ENCODE peak calls at places on chromosomes 13 and 19, in five cellular contexts. V is OCI-LY7; U is CD8-positive, alpha-beta T cell; E is tibial nerve; L is cardiac muscle cell. G is an unnamed sample. For H3K4me1 and H3K36me3, the result is how much of the 10 kb centered on the place peaks cover.

GRCh38 chr19:39430675-39431593 is 4.8 kb downstream of the RPS16 start:
- DNase-seq in V (peak), U (peak), E (no peak), L (no peak), G (peak)

GRCh38 chr19:17255150-17255621 is 9.4 kb downstream of the USHBP1 start:
- DNase-seq in V (no peak), U (no peak), E (no peak), L (no peak), G (no peak)

GRCh38 chr19:11096210-11096841 is 7.1 kb downstream of the LDLR start:
- DNase-seq in V (no peak), U (no peak), E (no peak), L (no peak), G (peak)

GRCh38 chr19:39053276-39054090 is 21.1 kb upstream of the FBXO27 start:
- DNase-seq in V (no peak), U (no peak), E (no peak), L (no peak), G (no peak)

GRCh38 chr13:65926750-65927171 is 1303.4 kb downstream of the PCDH9 start:
- DNase-seq in V (peak), U (no peak), E (no peak), L (peak), G (no peak)

GRCh38 chr13:36818483-36819063 is 449 bp upstream of the RFXAP start:
- DNase-seq in V (no peak), U (no peak), E (peak), L (no peak), G (no peak)

GRCh38 chr19:6357995-6358394 is 3.3 kb upstream of the CLPP start:
- DNase-seq in V (no peak), U (no peak), E (no peak), L (no peak), G (no peak)

GRCh38 chr13:51451134-51451466 is 1.7 kb downstream of the INTS6 start:
- DNase-seq in V (no peak), U (no peak), E (no peak), L (peak), G (no peak)

GRCh38 chr13:94309997-94310842 is 169.3 kb downstream of the DCT start:
- DNase-seq in V (no peak), U (no peak), E (no peak), L (no peak), G (no peak)

GRCh38 chr13:24194447-24194846 is 33.9 kb downstream of the SPATA13 start:
- DNase-seq in V (no peak), U (no peak), E (no peak), L (no peak), G (no peak)

GRCh38 chr19:28881616-28882015 is 331.3 kb downstream of the UQCRFS1 start:
- DNase-seq in V (no peak), U (no peak), E (no peak), L (no peak), G (no peak)

GRCh38 chr19:51083181-51083580 is 494 bp upstream of the KLK14 start:
- DNase-seq in V (no peak), U (no peak), E (no peak), L (no peak), G (no peak)

GRCh38 chr13:47621931-47622330 is 379.1 kb downstream of the SUCLA2 start:
- DNase-seq in V (no peak), U (no peak), E (no peak), L (no peak), G (no peak)

GRCh38 chr13:83722443-83722842 is 159.8 kb downstream of the SLITRK1 start:
- DNase-seq in V (no peak), U (no peak), E (no peak), L (no peak), G (no peak)

GRCh38 chr19:42191855-42192254 is 25.6 kb downstream of the DEDD2 start:
- DNase-seq in V (no peak), U (no peak), E (no peak), L (no peak), G (no peak)

GRCh38 chr19:31054430-31054829 is 294.8 kb downstream of the TSHZ3 start:
- DNase-seq in V (peak), U (no peak), E (no peak), L (peak), G (no peak)

GRCh38 chr19:14175351-14175792 is 30.6 kb downstream of the ADGRL1 start:
- DNase-seq in V (no peak), U (no peak), E (no peak), L (no peak), G (peak)
- H3K4me1 ChIP-seq in V (under half), U (under half), E (under half), L (under half), G (under half)

GRCh38 chr13:45695198-45695730 is 6.9 kb upstream of the CBY2 start:
- DNase-seq in V (no peak), U (no peak), E (no peak), L (no peak), G (no peak)
- H3K36me3 ChIP-seq in V (under half), U (under half), E (under half), L (under half), G (under half)

GRCh38 chr19:18422530-18423191 is 3.5 kb downstream of the SSBP4 start:
- DNase-seq in V (peak), U (no peak), E (no peak), L (no peak), G (peak)

GRCh38 chr19:18423258-18424020 is 4.2 kb downstream of the SSBP4 start:
- DNase-seq in V (no peak), U (no peak), E (no peak), L (no peak), G (no peak)

GRCh38 chr19:18419699-18420460 is 682 bp downstream of the SSBP4 start:
- DNase-seq in V (peak), U (peak), E (no peak), L (no peak), G (no peak)

GRCh38 chr19:18420931-18421330 is 1.7 kb downstream of the SSBP4 start:
- DNase-seq in V (no peak), U (no peak), E (no peak), L (no peak), G (no peak)

GRCh38 chr19:18421371-18421959 is 2.3 kb downstream of the SSBP4 start:
- DNase-seq in V (no peak), U (no peak), E (no peak), L (no peak), G (no peak)
- H3K4me1 ChIP-seq in V (half or more), U (half or more), E (half or more), L (under half), G (half or more)

GRCh38 chr19:45824531-45825262 is 9.6 kb upstream of the RSPH6A start:
- DNase-seq in V (no peak), U (no peak), E (no peak), L (peak), G (no peak)

GRCh38 chr19:45824041-45824471 is 8.9 kb upstream of the RSPH6A start:
- DNase-seq in V (no peak), U (no peak), E (no peak), L (no peak), G (no peak)

GRCh38 chr19:45822716-45823115 is 7.6 kb upstream of the RSPH6A start:
- DNase-seq in V (no peak), U (no peak), E (no peak), L (no peak), G (no peak)

GRCh38 chr19:45821570-45821969 is 6.5 kb upstream of the RSPH6A start:
- DNase-seq in V (no peak), U (no peak), E (no peak), L (no peak), G (no peak)

DNA sequence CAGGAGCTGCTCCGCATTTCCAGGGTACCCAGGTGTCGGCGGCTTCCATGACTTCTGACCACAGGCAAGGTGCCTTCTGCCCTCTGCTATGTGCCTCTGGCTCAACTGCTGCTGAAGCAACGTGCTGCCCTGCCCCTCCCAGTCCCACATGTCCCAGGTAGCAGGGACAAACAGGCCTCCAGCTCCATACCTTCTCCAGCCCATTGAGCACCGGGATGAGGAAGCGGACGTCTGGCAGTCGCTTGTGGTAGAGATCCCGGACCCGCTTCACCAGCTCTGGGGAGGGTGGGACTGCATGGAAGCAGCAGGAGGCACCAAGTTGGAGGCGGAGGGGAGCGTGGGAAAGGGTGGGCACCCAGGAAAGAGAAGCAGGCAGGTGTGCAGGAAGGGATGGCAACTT is 8.1 kb upstream of the RSPH6A start:
- DNase-seq in V (no peak), U (no peak), E (no peak), L (no peak), G (no peak)
- H3K36me3 ChIP-seq in V (half or more), U (under half), E (under half), L (under half), G (under half)

G was measured in CD4-positive, CD25-positive, alpha-beta regulatory T cell.